ENCODE peak calls at places on chromosome 19, in six cellular contexts. E is neural progenitor cell, D is fibroblast of lung, J is IMR-90, T is GM12878, H is A549. L is an unnamed sample.

GRCh38 chr19:55640043-55640576 is 692 bp upstream of the ZNF580 start:
- DNase-seq in J (peak; percentile 68), D (peak; percentile 76), E (peak; percentile 50), T (no peak), H (peak; percentile 49), L (no peak)

GRCh38 chr19:11338569-11339253 is 746 bp downstream of the RAB3D start:
- DNase-seq in T (no peak), E (no peak), H (no peak), J (no peak), D (no peak), L (peak; percentile 44)

GRCh38 chr19:38848299-38849146 is 1.3 kb downstream of the HNRNPL start:
- DNase-seq in T (no peak), H (no peak), J (no peak), E (no peak), D (no peak), L (no peak)

GRCh38 chr19:34044011-34044410 is 128.3 kb upstream of the LSM14A start:
- DNase-seq in J (no peak), T (no peak), E (no peak), D (no peak), H (no peak), L (no peak)

GRCh38 chr19:16433986-16434385 is 37.8 kb downstream of the EPS15L1 start:
- DNase-seq in H (no peak), T (no peak), D (peak; percentile 25), E (no peak), J (no peak), L (no peak)

GRCh38 chr19:47357788-47358680 is 8.9 kb downstream of the DHX34 start:
- DNase-seq in J (no peak), E (peak; percentile 27), H (peak; percentile 72), D (no peak), T (no peak), L (no peak)

GRCh38 chr19:46391296-46392251 is 21.8 kb downstream of the CCDC8 start:
- DNase-seq in D (no peak), H (no peak), T (no peak), E (no peak), J (no peak), L (no peak)

GRCh38 chr19:44548736-44549135 is 19.3 kb upstream of the CEACAM20 start:
- DNase-seq in J (peak; percentile 51), D (peak; percentile 72), T (no peak), H (no peak), E (no peak), L (peak; percentile 15)

GRCh38 chr19:40006273-40006691 is 9.4 kb downstream of the ZNF546 start:
- DNase-seq in E (no peak), J (peak; percentile 95), H (no peak), T (no peak), D (peak; percentile 87), L (peak; percentile 84)

GRCh38 chr19:51904331-51905165 is at the start of gene ZNF649:
- DNase-seq in D (peak; percentile 82), E (peak; percentile 95), H (peak; percentile 70), T (peak; percentile 51), J (peak; percentile 84), L (peak; percentile 92)

GRCh38 chr19:5680437-5681368 is at the start of the genes HSD11B1L and MICOS13:
- DNase-seq in H (peak; percentile 98), D (peak; percentile 98), T (peak; percentile 95), J (peak; percentile 98), E (peak; percentile 99), L (peak; percentile 99)

GRCh38 chr19:15463865-15464371 is 426 bp downstream of the RASAL3 start:
- DNase-seq in T (no peak), E (no peak), D (no peak), H (no peak), J (no peak), L (no peak)

GRCh38 chr19:11138659-11139526 is 16.7 kb downstream of the SPC24 start:
- DNase-seq in E (peak; percentile 78), H (peak; percentile 87), D (peak; percentile 80), T (no peak), J (peak; percentile 77), L (peak; percentile 89)

GRCh38 chr19:15508035-15508710 is at the start of gene CYP4F22:
- DNase-seq in E (no peak), T (no peak), D (no peak), J (no peak), H (no peak), L (no peak)

GRCh38 chr19:33905937-33906577 is 109.4 kb downstream of the KCTD15 start:
- DNase-seq in D (peak; percentile 11), J (no peak), E (peak; percentile 77), T (no peak), H (peak; percentile 22), L (peak; percentile 57)

GRCh38 chr19:55165952-55166529 is 372 bp downstream of the DNAAF3 start:
- DNase-seq in E (peak; percentile 97), H (peak; percentile 95), D (peak; percentile 51), T (no peak), J (peak; percentile 56), L (peak; percentile 91)

GRCh38 chr19:35828694-35829301 is 16.2 kb upstream of the PRODH2 start:
- DNase-seq in E (peak; percentile 95), D (peak; percentile 55), H (peak; percentile 59), J (peak; percentile 67), T (no peak), L (peak; percentile 61)

GRCh38 chr19:7986321-7987083 is 18.9 kb downstream of the ELAVL1 start:
- DNase-seq in H (peak; percentile 35), D (peak; percentile 75), T (no peak), E (no peak), J (peak; percentile 82), L (peak; percentile 94)

GRCh38 chr19:18519962-18520847 is 1.7 kb downstream of the ELL start:
- DNase-seq in T (no peak), H (peak; percentile 80), D (peak; percentile 85), E (peak; percentile 80), J (peak; percentile 85), L (peak; percentile 90)

GRCh38 chr19:11173516-11174155 is 18.1 kb upstream of the SPC24 start:
- DNase-seq in H (no peak), D (no peak), E (no peak), J (no peak), T (no peak), L (no peak)

GRCh38 chr19:5262721-5263120 is 77.9 kb downstream of the PTPRS start:
- DNase-seq in H (no peak), D (no peak), T (no peak), E (no peak), J (no peak), L (no peak)

GRCh38 chr19:15332311-15332996 is at the start of gene BRD4:
- DNase-seq in E (peak; percentile 90), D (peak; percentile 54), H (peak; percentile 48), J (peak; percentile 42), T (no peak), L (peak; percentile 62)

GRCh38 chr19:49243726-49244125 is 81.3 kb downstream of the SLC6A16 start:
- DNase-seq in T (no peak), H (no peak), E (no peak), D (no peak), J (no peak), L (no peak)

GRCh38 chr19:49241769-49242168 is 83.2 kb downstream of the SLC6A16 start:
- DNase-seq in E (no peak), T (no peak), J (no peak), D (no peak), H (no peak), L (no peak)

GRCh38 chr19:49244256-49244655 is 80.7 kb downstream of the SLC6A16 start:
- DNase-seq in T (no peak), H (no peak), D (no peak), J (no peak), E (no peak), L (no peak)

DNA sequence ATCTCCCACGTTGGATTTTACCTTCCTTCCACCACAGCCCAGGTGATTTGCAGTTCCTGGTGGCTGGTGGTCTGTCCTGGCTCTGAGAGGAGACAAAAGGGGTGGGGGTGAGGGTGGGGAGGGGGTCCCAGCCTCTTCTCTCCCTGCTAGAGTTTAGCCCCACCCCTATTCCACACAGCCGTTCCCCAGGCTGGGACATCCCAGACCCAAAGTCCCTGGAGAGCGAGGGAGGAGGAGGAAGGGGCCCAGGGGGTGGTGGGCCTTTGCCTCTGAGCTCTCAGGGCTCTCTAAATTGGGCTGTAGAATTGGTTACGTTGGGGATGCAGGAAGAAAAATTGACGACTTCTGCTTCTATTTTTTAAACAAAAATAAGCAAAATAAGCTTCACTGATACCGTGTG is 81.9 kb downstream of the SLC6A16 start:
- DNase-seq in T (no peak), H (no peak), J (no peak), E (peak; percentile 20), D (no peak), L (no peak)
- H3K4me2 ChIP-seq in T (no peak overlapping the region), H (no peak overlapping the region), J (no peak overlapping the region), E (peak overlapping the region; percentile 12), D (no peak overlapping the region), L (no peak overlapping the region)

GRCh38 chr19:1989513-1990229 is 25.8 kb downstream of the BTBD2 start:
- DNase-seq in J (no peak), T (no peak), H (no peak), D (no peak), E (no peak), L (no peak)

GRCh38 chr19:1992759-1993260 is 22.7 kb downstream of the BTBD2 start:
- DNase-seq in E (peak; percentile 37), D (no peak), T (no peak), J (no peak), H (peak; percentile 24), L (peak; percentile 13)

GRCh38 chr19:1991516-1991915 is 24.0 kb downstream of the BTBD2 start:
- DNase-seq in D (no peak), H (no peak), E (no peak), J (no peak), T (no peak), L (no peak)

GRCh38 chr19:1990230-1991017 is 25.1 kb downstream of the BTBD2 start:
- DNase-seq in E (no peak), H (no peak), D (no peak), J (no peak), T (no peak), L (no peak)

GRCh38 chr19:1991018-1991390 is 24.5 kb downstream of the BTBD2 start:
- DNase-seq in E (no peak), D (no peak), H (no peak), T (no peak), J (no peak), L (no peak)
- H3K4me2 ChIP-seq in E (no peak overlapping the region), D (no peak overlapping the region), H (no peak overlapping the region), T (no peak overlapping the region), J (no peak overlapping the region), L (no peak overlapping the region)

DNA sequence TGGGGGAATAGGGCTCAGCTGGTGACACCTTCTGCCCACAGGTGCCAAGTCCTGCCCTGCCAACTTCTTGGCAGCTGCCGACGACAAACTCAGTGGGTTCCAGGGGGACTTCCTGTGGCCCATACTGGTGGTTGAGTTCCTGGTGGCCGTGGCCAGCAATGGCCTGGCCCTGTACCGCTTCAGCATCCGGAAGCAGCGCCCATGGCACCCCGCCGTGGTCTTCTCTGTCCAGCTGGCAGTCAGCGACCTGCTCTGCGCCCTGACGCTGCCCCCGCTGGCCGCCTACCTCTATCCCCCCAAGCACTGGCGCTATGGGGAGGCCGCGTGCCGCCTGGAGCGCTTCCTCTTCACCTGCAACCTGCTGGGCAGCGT is 2.1 kb downstream of the P2RY11 start:
- DNase-seq in E (no peak), J (no peak), T (no peak), H (no peak), D (no peak), L (peak; percentile 15)
- H3K4me2 ChIP-seq in E (no peak overlapping the region), J (no peak overlapping the region), T (peak overlapping the region; percentile 74), H (no peak overlapping the region), D (no peak overlapping the region), L (no peak overlapping the region)

DNA sequence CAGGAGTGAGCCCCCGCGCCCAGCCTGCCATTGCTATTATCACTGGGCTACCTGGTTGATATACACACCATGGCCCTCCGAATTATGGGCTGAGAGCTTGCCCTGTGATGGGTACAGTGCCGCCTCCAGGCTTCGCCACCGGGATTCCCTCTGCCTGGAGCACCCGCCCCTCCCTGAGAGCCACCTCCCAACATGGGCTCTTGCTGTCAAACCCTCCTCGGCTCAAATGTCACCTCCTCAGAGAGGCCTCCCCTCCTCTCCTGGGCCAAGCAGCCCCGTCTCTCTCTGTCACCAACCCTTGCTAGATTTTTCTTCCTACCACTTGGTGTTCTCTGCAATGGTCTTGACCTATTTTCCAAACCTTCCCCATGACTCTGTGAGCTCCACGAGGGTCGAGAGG is 12.2 kb upstream of the TLE2 start:
- DNase-seq in E (peak; percentile 52), J (no peak), T (no peak), D (no peak), H (no peak), L (no peak)
- H3K4me2 ChIP-seq in E (peak overlapping the region; percentile 78), J (no peak overlapping the region), T (no peak overlapping the region), D (no peak overlapping the region), H (no peak overlapping the region), L (no peak overlapping the region)